ENCODE peak calls at places on chromosomes 13 and 19, in ten cellular contexts. D is MCF 10A; C is AG08395; B is BJ; F is neuronal stem cell; Z is amygdala; Q is CD4-positive, alpha-beta T cell; M is CD4-positive, alpha-beta memory T cell; H is occipital lobe; A is NCI-H1417 treated with DMSO at 0.1 percent for 48 hours. K is an unnamed sample.

GRCh38 chr19:18291590-18292459 is 10.4 kb upstream of the JUND start:
- DNase-seq in Z (peak; percentile 22), A (no peak), H (peak; percentile 71), Q (peak; percentile 66), D (peak; percentile 70), M (peak; percentile 85), B (no peak), F (no peak), C (peak; percentile 69), K (peak; percentile 71)

GRCh38 chr13:108961542-108962125 is 332.2 kb downstream of the MYO16 start:
- DNase-seq in C (peak; percentile 57), B (no peak), Z (no peak), D (peak; percentile 57), M (peak; percentile 29), H (no peak), A (peak; percentile 35), Q (no peak), F (peak; percentile 57), K (peak; percentile 55)

GRCh38 chr19:11363881-11364280 is 8.6 kb downstream of the PLPPR2 start:
- DNase-seq in Z (no peak), H (no peak), M (no peak), A (no peak), F (no peak), D (no peak), C (no peak), Q (no peak), B (no peak), K (no peak)

GRCh38 chr19:664913-665443 is 2.0 kb upstream of the RNF126 start:
- DNase-seq in D (peak; percentile 76), F (peak; percentile 87), B (no peak), Z (peak; percentile 44), C (peak; percentile 85), A (peak; percentile 62), Q (peak; percentile 75), M (peak; percentile 86), H (peak; percentile 65), K (peak; percentile 60)

GRCh38 chr13:73141292-73141771 is 82.5 kb downstream of the KLF5 start:
- DNase-seq in M (no peak), C (no peak), F (peak; percentile 21), Q (no peak), Z (no peak), B (no peak), D (no peak), A (no peak), H (no peak), K (no peak)

GRCh38 chr13:41271456-41272285 is 8.3 kb upstream of the MTRF1 start:
- DNase-seq in Q (no peak), Z (no peak), H (no peak), C (no peak), M (no peak), B (no peak), D (no peak), A (no peak), F (no peak), K (no peak)

GRCh38 chr13:100646030-100646673 is 28.4 kb downstream of the TMTC4 start:
- DNase-seq in H (peak; percentile 30), Q (no peak), D (peak; percentile 24), M (no peak), C (peak; percentile 43), A (no peak), F (no peak), B (no peak), Z (no peak), K (peak; percentile 5)

GRCh38 chr19:38142176-38143035 is 81.6 kb downstream of the DPF1 start:
- DNase-seq in C (peak; percentile 83), B (no peak), Z (peak; percentile 15), A (no peak), F (peak; percentile 68), M (no peak), D (peak; percentile 76), Q (peak; percentile 9), H (peak; percentile 57), K (peak; percentile 27)

GRCh38 chr13:99992912-99993311 is 11.3 kb downstream of the ZIC2 start:
- DNase-seq in Z (no peak), B (no peak), C (no peak), Q (no peak), F (peak; percentile 21), M (no peak), D (peak; percentile 61), A (no peak), H (no peak), K (no peak)

GRCh38 chr13:28568286-28568685 is 73.4 kb upstream of the FLT1 start:
- DNase-seq in H (no peak), B (no peak), F (no peak), M (no peak), C (peak; percentile 11), Z (no peak), A (no peak), D (no peak), Q (no peak), K (no peak)

GRCh38 chr13:66087149-66087780 is 1142.9 kb downstream of the PCDH9 start:
- DNase-seq in D (no peak), Q (no peak), C (no peak), M (no peak), H (no peak), Z (no peak), F (no peak), A (no peak), B (no peak), K (no peak)

GRCh38 chr19:48724796-48725753 is 5.5 kb upstream of the MAMSTR start:
- DNase-seq in F (no peak), D (peak; percentile 88), Z (no peak), B (peak; percentile 26), M (peak; percentile 68), H (no peak), C (peak; percentile 70), A (no peak), Q (no peak), K (peak; percentile 90)

GRCh38 chr13:112055417-112056206 is 11.3 kb upstream of the SOX1 start:
- DNase-seq in Z (no peak), C (no peak), D (no peak), B (no peak), H (no peak), F (no peak), M (no peak), A (no peak), Q (no peak), K (no peak)

GRCh38 chr13:114115191-114115671 is 17.2 kb downstream of the RASA3 start:
- DNase-seq in Z (no peak), A (no peak), B (no peak), Q (no peak), F (no peak), M (no peak), H (no peak), D (peak; percentile 53), C (peak; percentile 64), K (peak; percentile 75)

GRCh38 chr13:74136089-74136658 is 2.0 kb upstream of the KLF12 start:
- DNase-seq in H (peak; percentile 41), M (peak; percentile 76), B (no peak), A (peak; percentile 72), D (peak; percentile 27), Q (peak; percentile 17), C (peak; percentile 14), Z (no peak), F (no peak), K (peak; percentile 12)

GRCh38 chr13:43087960-43088580 is 64.7 kb downstream of the DNAJC15 start:
- DNase-seq in H (no peak), F (no peak), C (peak; percentile 55), Z (no peak), A (no peak), D (no peak), B (no peak), Q (no peak), M (no peak), K (peak; percentile 48)

GRCh38 chr19:14437578-14438140 is 4.6 kb downstream of the PKN1 start:
- DNase-seq in H (no peak), A (no peak), Q (no peak), F (no peak), B (no peak), C (no peak), Z (no peak), D (no peak), M (no peak), K (no peak)

GRCh38 chr13:61029064-61029463 is 386.6 kb downstream of the PCDH20 start:
- DNase-seq in A (no peak), B (no peak), M (no peak), D (no peak), Q (no peak), C (no peak), H (no peak), F (no peak), Z (no peak), K (no peak)

GRCh38 chr19:10115392-10116084 is 4.0 kb downstream of the P2RY11 start:
- DNase-seq in M (no peak), F (no peak), B (no peak), C (no peak), Z (no peak), Q (no peak), A (no peak), D (peak; percentile 27), H (no peak), K (no peak)

GRCh38 chr13:22812793-22813192 is 368.0 kb upstream of the SGCG start:
- DNase-seq in Z (no peak), D (no peak), Q (no peak), M (no peak), F (no peak), H (no peak), C (no peak), A (no peak), B (no peak), K (no peak)

GRCh38 chr13:20808874-20809273 is 35.1 kb upstream of the EEF1AKMT1 start:
- DNase-seq in Q (no peak), H (no peak), D (no peak), Z (no peak), F (no peak), B (no peak), A (no peak), C (no peak), M (no peak), K (no peak)

GRCh38 chr13:50375792-50376191 is 360.5 kb downstream of the KCNRG start:
- DNase-seq in H (no peak), F (no peak), A (no peak), D (peak; percentile 20), C (peak; percentile 77), Z (no peak), B (no peak), Q (no peak), M (no peak), K (peak; percentile 66)

GRCh38 chr13:63497601-63498000 is 2082.0 kb upstream of the PCDH20 start:
- DNase-seq in A (no peak), Q (no peak), C (peak; percentile 4), M (no peak), F (no peak), H (no peak), B (peak; percentile 25), D (no peak), Z (no peak), K (peak; percentile 19)

GRCh38 chr19:50658438-50659317 is 9.4 kb downstream of the C19orf81 start:
- DNase-seq in B (no peak), M (no peak), C (peak; percentile 92), Z (peak; percentile 34), D (no peak), Q (peak; percentile 47), H (peak; percentile 83), F (peak; percentile 93), A (peak; percentile 68), K (no peak)

GRCh38 chr19:32642771-32643170 is 32.2 kb downstream of the ANKRD27 start:
- DNase-seq in F (no peak), H (no peak), M (peak; percentile 81), A (no peak), Z (no peak), D (no peak), B (no peak), Q (peak; percentile 64), C (no peak), K (no peak)

GRCh38 chr13:106473174-106473573 is 62.3 kb downstream of the EFNB2 start:
- DNase-seq in D (no peak), H (no peak), F (no peak), M (no peak), B (no peak), Q (no peak), A (no peak), C (no peak), Z (no peak), K (no peak)

GRCh38 chr13:48819889-48820288 is 155.8 kb upstream of the FNDC3A start:
- DNase-seq in F (no peak), M (no peak), B (no peak), Z (no peak), C (no peak), Q (no peak), D (peak; percentile 59), H (no peak), A (no peak), K (no peak)

GRCh38 chr13:111389621-111390521 is 69.4 kb downstream of the TEX29 start:
- DNase-seq in Z (no peak), H (no peak), Q (no peak), A (no peak), C (no peak), F (no peak), D (no peak), M (no peak), B (no peak), K (no peak)